ENCODE peak calls at places on chromosome 7, in four cellular contexts. U, K, L and D are unnamed samples. For H3K9me3 and H3K4me1, the result is how much of the 10 kb centered on the place peaks cover.

GRCh38 chr7:111112439-111112838 is 21.5 kb downstream of the LRRN3 start:
- DNase-seq in L (no peak), U (no peak), K (no peak), D (no peak)

GRCh38 chr7:78794101-78794500 is 659.4 kb downstream of the MAGI2 start:
- DNase-seq in U (no peak), L (no peak), K (no peak), D (no peak)

GRCh38 chr7:74033372-74034311 is 5.7 kb downstream of the ELN start:
- DNase-seq in L (peak), U (no peak), K (peak), D (no peak)

GRCh38 chr7:127571741-127572505 is 13.5 kb downstream of the GCC1 start:
- DNase-seq in L (no peak), K (no peak), U (no peak), D (no peak)

GRCh38 chr7:142153400-142153799 is 41.9 kb downstream of the MGAM2 start:
- DNase-seq in K (no peak), L (peak), U (peak), D (peak)

GRCh38 chr7:77409739-77410545 is 6.2 kb downstream of the GSAP start:
- DNase-seq in U (peak), K (peak), L (peak), D (no peak)

GRCh38 chr7:85075864-85076263 is 111.0 kb downstream of the SEMA3D start:
- DNase-seq in K (no peak), U (no peak), L (no peak), D (peak)

GRCh38 chr7:95213809-95214492 is 110.4 kb downstream of the PON1 start:
- DNase-seq in L (peak), K (peak), U (peak), D (no peak)

GRCh38 chr7:50679218-50680007 is 103.3 kb downstream of the GRB10 start:
- DNase-seq in U (peak), L (no peak), K (no peak), D (peak)

GRCh38 chr7:131285558-131285957 is 42.1 kb upstream of the MKLN1 start:
- DNase-seq in L (no peak), U (no peak), K (peak), D (no peak)

GRCh38 chr7:141276031-141276430 is 202.2 kb downstream of the TMEM178B start:
- DNase-seq in K (no peak), U (no peak), L (peak), D (no peak)

GRCh38 chr7:70134029-70134445 is 535.8 kb downstream of the AUTS2 start:
- DNase-seq in L (no peak), U (no peak), K (no peak), D (no peak)

GRCh38 chr7:24701232-24701898 is 55.9 kb downstream of the GSDME start:
- DNase-seq in U (no peak), K (no peak), L (no peak), D (no peak)

GRCh38 chr7:64887756-64888508 is 15.1 kb upstream of the ZNF273 start:
- DNase-seq in K (no peak), L (peak), U (no peak), D (peak)

GRCh38 chr7:74292757-74293576 is 3.8 kb downstream of the CLIP2 start:
- DNase-seq in U (peak), K (no peak), L (peak), D (peak)

GRCh38 chr7:81280531-81280930 is 361.7 kb upstream of the SEMA3C start:
- DNase-seq in K (no peak), L (no peak), U (no peak), D (no peak)

GRCh38 chr7:4607321-4607729 is 74.8 kb upstream of the FOXK1 start:
- DNase-seq in K (no peak), L (no peak), U (no peak), D (no peak)

GRCh38 chr7:51138121-51139085 is 178.2 kb downstream of the COBL start:
- DNase-seq in K (no peak), L (no peak), U (no peak), D (no peak)

GRCh38 chr7:5379576-5379975 is 44.1 kb downstream of the TNRC18 start:
- DNase-seq in L (no peak), U (no peak), K (no peak), D (no peak)

GRCh38 chr7:116534790-116535189 is 10.0 kb downstream of the CAV1 start:
- DNase-seq in L (no peak), K (peak), U (no peak), D (no peak)

GRCh38 chr7:2722591-2722990 is 34.6 kb downstream of the AMZ1 start:
- DNase-seq in U (no peak), L (no peak), K (peak), D (no peak)

GRCh38 chr7:20399516-20399915 is 68.8 kb downstream of the ITGB8 start:
- DNase-seq in U (no peak), K (no peak), L (no peak), D (no peak)

GRCh38 chr7:106178593-106179134 is 66.6 kb upstream of the SYPL1 start:
- DNase-seq in L (peak), K (no peak), U (peak), D (no peak)

GRCh38 chr7:81447351-81447952 is 322.4 kb downstream of the HGF start:
- DNase-seq in K (no peak), U (peak), L (no peak), D (peak)

GRCh38 chr7:140201393-140201792 is 24.6 kb upstream of the KDM7A start:
- DNase-seq in U (no peak), L (no peak), K (no peak), D (no peak)

GRCh38 chr7:80053098-80053497 is 81.5 kb upstream of the GNAI1 start:
- DNase-seq in U (no peak), K (no peak), L (peak), D (peak)

GRCh38 chr7:147088916-147089315 is 972.3 kb downstream of the CNTNAP2 start:
- DNase-seq in K (no peak), L (no peak), U (no peak), D (no peak)

DNA sequence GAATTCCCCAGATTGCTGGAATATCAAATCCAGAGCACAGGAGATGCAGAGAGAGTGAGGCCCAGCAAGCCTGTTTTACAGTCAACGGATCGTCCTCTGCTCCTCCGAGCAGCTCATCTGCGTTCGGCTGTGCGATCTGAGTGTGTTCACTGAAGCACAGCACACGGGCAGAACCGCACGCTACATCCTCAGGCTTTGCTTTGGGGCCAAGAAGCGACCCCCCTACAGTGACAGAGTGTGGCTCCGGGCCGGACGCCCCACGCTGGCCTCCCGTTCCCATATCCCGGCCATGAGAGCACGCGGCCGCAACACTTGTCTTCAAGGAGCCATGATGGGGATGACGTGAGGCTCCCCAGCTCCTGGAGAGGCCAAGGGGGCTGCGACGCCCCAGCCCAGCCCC is 431.4 kb downstream of the DNAJB6 start:
- DNase-seq in U (no peak), L (no peak), K (no peak), D (no peak)
- H3K9me3 ChIP-seq in U (under half), L (under half), K (under half), D (under half)

DNA sequence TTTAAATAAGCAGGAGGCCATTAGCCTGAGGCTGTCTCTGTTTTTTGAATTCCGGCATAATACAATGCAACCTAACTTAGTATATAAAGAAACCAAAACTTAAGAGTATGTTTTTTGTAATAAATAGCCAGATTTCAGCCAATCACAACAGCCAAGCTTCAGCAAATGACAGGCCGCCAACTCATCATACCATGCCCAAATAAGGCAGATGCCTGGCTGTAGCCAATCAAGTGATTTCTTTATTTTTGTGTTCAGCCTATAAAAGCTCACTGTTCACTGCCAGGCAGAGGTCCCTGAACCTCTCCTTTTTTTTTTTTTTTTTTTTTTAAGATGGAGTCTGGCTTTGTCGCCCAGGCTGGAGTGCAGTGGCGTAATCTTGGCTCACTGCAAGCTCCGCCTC is 12.7 kb upstream of the PURB start:
- DNase-seq in K (no peak), L (no peak), U (no peak), D (no peak)
- H3K4me1 ChIP-seq in K (under half), L (under half), U (under half), D (under half)

GRCh38 chr7:155883491-155884224 is 71.4 kb upstream of the SHH start:
- DNase-seq in U (no peak), K (no peak), L (no peak), D (no peak)
- H3K9me3 ChIP-seq in U (under half), K (under half), L (under half), D (under half)

DNA sequence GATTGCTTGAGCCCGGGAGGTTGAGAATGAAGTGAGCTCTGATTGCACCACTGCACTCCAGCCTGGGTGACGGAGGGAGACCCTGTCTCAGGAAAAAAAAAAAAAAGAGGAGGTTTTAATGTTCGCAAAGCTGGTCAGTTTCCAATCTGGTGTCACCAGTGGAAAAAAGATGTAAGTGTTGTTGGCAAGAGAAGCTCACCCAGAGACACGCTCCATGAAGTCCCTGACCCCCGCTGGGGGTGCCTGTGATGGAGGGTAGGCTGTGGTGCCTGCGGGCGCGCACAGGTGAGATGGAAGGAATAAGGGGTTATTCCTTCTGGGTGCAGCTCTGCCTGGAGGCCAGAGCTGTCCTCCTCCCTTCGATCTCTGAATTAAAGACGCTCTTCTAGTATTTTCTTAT is 122.7 kb downstream of the CUX1 start:
- DNase-seq in U (no peak), K (no peak), L (no peak), D (no peak)
- H3K4me1 ChIP-seq in U (half or more), K (under half), L (under half), D (under half)

GRCh38 chr7:158415316-158415715 is 172.3 kb downstream of the PTPRN2 start:
- DNase-seq in U (no peak), K (no peak), L (no peak), D (no peak)

GRCh38 chr7:158419238-158419785 is 168.3 kb downstream of the PTPRN2 start:
- DNase-seq in L (no peak), U (no peak), K (no peak), D (no peak)

GRCh38 chr7:158413962-158414961 is 173.4 kb downstream of the PTPRN2 start:
- DNase-seq in K (no peak), L (no peak), U (peak), D (no peak)

GRCh38 chr7:158420591-158421340 is 166.9 kb downstream of the PTPRN2 start:
- DNase-seq in K (no peak), L (no peak), U (no peak), D (no peak)

GRCh38 chr7:158416283-158416933 is 171.2 kb downstream of the PTPRN2 start:
- DNase-seq in U (peak), L (peak), K (no peak), D (no peak)
- H3K9me3 ChIP-seq in U (under half), L (under half), K (under half), D (under half)